ENCODE peak calls at places on chromosomes 1 and 21, in six cellular contexts. X is endodermal cell; Z is naive thymus-derived CD4-positive, alpha-beta T cell; V is adrenal gland; Y is psoas muscle; I is CD4-positive, alpha-beta memory T cell. K is an unnamed sample.
A peak's percentile ranks its signal among the peaks of the same experiment; 100 is the strongest.

GRCh38 chr1:66925944-66926343 is 1.2 kb downstream of the MIER1 start:
- DNase-seq in Y (no peak), Z (no peak), X (peak; percentile 57), V (no peak), I (no peak), K (no peak)

GRCh38 chr1:81760487-81761097 is 40.1 kb upstream of the ADGRL2 start:
- DNase-seq in Y (no peak), X (no peak), V (no peak), Z (no peak), I (no peak), K (no peak)

GRCh38 chr1:201356236-201356635 is 21.2 kb downstream of the TNNT2 start:
- DNase-seq in Y (no peak), V (no peak), X (peak; percentile 25), Z (no peak), I (no peak), K (no peak)

GRCh38 chr1:89454845-89455521 is 69.6 kb upstream of the LRRC8B start:
- DNase-seq in V (peak; percentile 73), I (peak; percentile 69), X (peak; percentile 66), Y (peak; percentile 18), Z (peak; percentile 70), K (no peak)

GRCh38 chr21:31920275-31920674 is 47.5 kb downstream of the HUNK start:
- DNase-seq in V (no peak), Y (no peak), I (no peak), X (no peak), Z (no peak), K (no peak)

GRCh38 chr1:52523376-52523775 is 29.5 kb downstream of the TUT4 start:
- DNase-seq in I (peak; percentile 18), Z (peak; percentile 13), V (no peak), Y (no peak), X (no peak), K (no peak)

GRCh38 chr1:229756666-229757065 is 130.6 kb downstream of the URB2 start:
- DNase-seq in Y (no peak), I (no peak), Z (no peak), V (no peak), X (no peak), K (no peak)

GRCh38 chr1:205963756-205964155 is 20.5 kb upstream of the SLC26A9 start:
- DNase-seq in Z (no peak), V (no peak), Y (no peak), X (no peak), I (no peak), K (no peak)

GRCh38 chr1:171841931-171842723 is 829 bp downstream of the DNM3 start:
- DNase-seq in Y (peak; percentile 14), V (peak; percentile 30), I (peak; percentile 20), Z (peak; percentile 20), X (peak; percentile 74), K (peak; percentile 65)

GRCh38 chr1:225425211-225425786 is 2.5 kb downstream of the LBR start:
- DNase-seq in V (no peak), I (no peak), Y (no peak), Z (no peak), X (peak; percentile 91), K (no peak)

GRCh38 chr1:65632230-65632629 is 160.5 kb upstream of the PDE4B start:
- DNase-seq in Y (no peak), V (no peak), Z (no peak), X (no peak), I (no peak), K (no peak)

GRCh38 chr1:7471836-7472235 is 299.3 kb upstream of the VAMP3 start:
- DNase-seq in Y (no peak), X (no peak), V (no peak), I (no peak), Z (no peak), K (no peak)

GRCh38 chr1:47713960-47714359 is 276.1 kb downstream of the FOXD2 start:
- DNase-seq in Z (no peak), V (no peak), Y (no peak), X (no peak), I (no peak), K (no peak)
- H3K27me3 ChIP-seq in Z (peaks cover 20% of the 10 kb centered on the region), V (peaks cover 57% of the 10 kb centered on the region), Y (no peaks in the 10 kb centered on the region), X (peaks cover 97% of the 10 kb centered on the region), I (peaks cover 45% of the 10 kb centered on the region), K (peaks cover 61% of the 10 kb centered on the region)

GRCh38 chr1:56666112-56666608 is 21.0 kb downstream of the PRKAA2 start:
- DNase-seq in X (no peak), V (no peak), Y (no peak), I (no peak), Z (no peak), K (no peak)

GRCh38 chr1:56658254-56658653 is 13.1 kb downstream of the PRKAA2 start:
- DNase-seq in X (no peak), V (no peak), I (no peak), Z (no peak), Y (no peak), K (no peak)

GRCh38 chr1:56663846-56664245 is 18.7 kb downstream of the PRKAA2 start:
- DNase-seq in X (no peak), Y (no peak), I (no peak), Z (no peak), V (no peak), K (no peak)
- H3K4me1 ChIP-seq in X (no peaks in the 10 kb centered on the region), Y (peaks cover 24% of the 10 kb centered on the region), I (no peaks in the 10 kb centered on the region), Z (no peaks in the 10 kb centered on the region), V (no peaks in the 10 kb centered on the region), K (no peaks in the 10 kb centered on the region)

GRCh38 chr1:212463565-212464270 is 31.0 kb downstream of the NENF start:
- DNase-seq in Z (no peak), V (no peak), I (no peak), X (peak; percentile 64), Y (no peak), K (no peak)

GRCh38 chr1:212460376-212460775 is 27.7 kb downstream of the NENF start:
- DNase-seq in I (no peak), Z (no peak), Y (no peak), V (no peak), X (no peak), K (no peak)

GRCh38 chr1:212459656-212460055 is 26.9 kb downstream of the NENF start:
- DNase-seq in Y (no peak), V (no peak), I (no peak), Z (no peak), X (no peak), K (no peak)

GRCh38 chr1:212465311-212465710 is 32.6 kb downstream of the NENF start:
- DNase-seq in Y (no peak), V (no peak), I (no peak), X (peak; percentile 44), Z (no peak), K (no peak)

GRCh38 chr1:212461916-212462660 is 29.4 kb downstream of the NENF start:
- DNase-seq in I (no peak), Y (no peak), V (no peak), X (no peak), Z (no peak), K (no peak)
- H3K27ac ChIP-seq in I (no peak overlapping the region), Y (no peak overlapping the region), V (no peak overlapping the region), X (no peak overlapping the region), Z (no peak overlapping the region), K (no peak overlapping the region)

GRCh38 chr1:109479901-109480300 is 3.8 kb upstream of the ATXN7L2 start:
- DNase-seq in I (no peak), Z (no peak), X (no peak), Y (no peak), V (no peak), K (no peak)
- H3K27me3 ChIP-seq in I (peaks cover 13% of the 10 kb centered on the region), Z (no peaks in the 10 kb centered on the region), X (peaks cover 23% of the 10 kb centered on the region), Y (no peaks in the 10 kb centered on the region), V (no peaks in the 10 kb centered on the region), K (no peaks in the 10 kb centered on the region)

GRCh38 chr1:24570265-24571125 is 14.6 kb downstream of the NCMAP start:
- DNase-seq in Y (no peak), I (no peak), Z (no peak), V (no peak), X (no peak), K (no peak)
- H3K4me1 ChIP-seq in Y (no peaks in the 10 kb centered on the region), I (no peaks in the 10 kb centered on the region), Z (no peaks in the 10 kb centered on the region), V (no peaks in the 10 kb centered on the region), X (no peaks in the 10 kb centered on the region), K (no peaks in the 10 kb centered on the region)

K was measured in tibial artery.